ENCODE peak calls at places on chromosomes 12 and 14, in five cellular contexts. One of them, this sample, is unnamed.

GRCh38 chr12:109696485-109697269 is 16.9 kb upstream of the FAM222A start:
- DNase-seq in CD8-positive, alpha-beta memory T cell: no peak
- DNase-seq in NCI-H1105: no peak
- DNase-seq in progenitor cell of endocrine pancreas: no peak
- DNase-seq in T47D: no peak
- DNase-seq in this sample: no peak

GRCh38 chr14:58772814-58773620 is 135.3 kb downstream of the DACT1 start:
- DNase-seq in NCI-H1105: no peak
- DNase-seq in CD8-positive, alpha-beta memory T cell: no peak
- DNase-seq in progenitor cell of endocrine pancreas: no peak
- DNase-seq in T47D: no peak
- DNase-seq in this sample: no peak

GRCh38 chr12:49897276-49897675 is 6.4 kb downstream of the FAIM2 start:
- DNase-seq in T47D: no peak
- DNase-seq in CD8-positive, alpha-beta memory T cell: no peak
- DNase-seq in progenitor cell of endocrine pancreas: no peak
- DNase-seq in NCI-H1105: no peak
- DNase-seq in this sample: no peak

GRCh38 chr14:53881161-53881846 is 75.3 kb downstream of the BMP4 start:
- DNase-seq in progenitor cell of endocrine pancreas: no peak
- DNase-seq in T47D: no peak
- DNase-seq in CD8-positive, alpha-beta memory T cell: no peak
- DNase-seq in NCI-H1105: no peak
- DNase-seq in this sample: no peak

GRCh38 chr12:15088115-15088514 is 115.3 kb downstream of the PDE6H start:
- DNase-seq in NCI-H1105: no peak
- DNase-seq in CD8-positive, alpha-beta memory T cell: no peak
- DNase-seq in T47D: no peak
- DNase-seq in progenitor cell of endocrine pancreas: no peak
- DNase-seq in this sample: no peak

GRCh38 chr12:97995085-97995484 is 520.3 kb upstream of the TMPO start:
- DNase-seq in T47D: no peak
- DNase-seq in CD8-positive, alpha-beta memory T cell: no peak
- DNase-seq in progenitor cell of endocrine pancreas: no peak
- DNase-seq in NCI-H1105: no peak
- DNase-seq in this sample: no peak

GRCh38 chr14:72801381-72801812 is 92.5 kb downstream of the DPF3 start:
- DNase-seq in CD8-positive, alpha-beta memory T cell: no peak
- DNase-seq in progenitor cell of endocrine pancreas: no peak
- DNase-seq in NCI-H1105: no peak
- DNase-seq in T47D: no peak
- DNase-seq in this sample: no peak

GRCh38 chr12:128797119-128798118 is 26.3 kb downstream of the SLC15A4 start:
- DNase-seq in CD8-positive, alpha-beta memory T cell: peak; percentile 43
- DNase-seq in NCI-H1105: no peak
- DNase-seq in T47D: no peak
- DNase-seq in progenitor cell of endocrine pancreas: no peak
- DNase-seq in this sample: no peak

GRCh38 chr14:91835920-91836843 is 31.2 kb downstream of the TC2N start:
- DNase-seq in progenitor cell of endocrine pancreas: peak; percentile 88
- DNase-seq in NCI-H1105: peak; percentile 92
- DNase-seq in CD8-positive, alpha-beta memory T cell: peak; percentile 77
- DNase-seq in T47D: peak; percentile 91
- DNase-seq in this sample: peak; percentile 95

GRCh38 chr12:127162902-127163301 is 1104.1 kb upstream of the TMEM132C start:
- DNase-seq in NCI-H1105: no peak
- DNase-seq in progenitor cell of endocrine pancreas: no peak
- DNase-seq in T47D: no peak
- DNase-seq in CD8-positive, alpha-beta memory T cell: peak; percentile 53
- DNase-seq in this sample: no peak

GRCh38 chr12:108955225-108955835 is 65.5 kb downstream of the SVOP start:
- DNase-seq in NCI-H1105: peak; percentile 82
- DNase-seq in CD8-positive, alpha-beta memory T cell: no peak
- DNase-seq in progenitor cell of endocrine pancreas: no peak
- DNase-seq in T47D: no peak
- DNase-seq in this sample: peak; percentile 39

GRCh38 chr14:53035336-53035735 is 84.5 kb upstream of the FERMT2 start:
- DNase-seq in NCI-H1105: no peak
- DNase-seq in progenitor cell of endocrine pancreas: no peak
- DNase-seq in CD8-positive, alpha-beta memory T cell: no peak
- DNase-seq in T47D: no peak
- DNase-seq in this sample: no peak

GRCh38 chr12:12979151-12979550 is 20.9 kb downstream of the HEBP1 start:
- DNase-seq in CD8-positive, alpha-beta memory T cell: no peak
- DNase-seq in T47D: no peak
- DNase-seq in NCI-H1105: no peak
- DNase-seq in progenitor cell of endocrine pancreas: no peak
- DNase-seq in this sample: no peak

GRCh38 chr14:26334288-26334687 is 263.5 kb downstream of the NOVA1 start:
- DNase-seq in CD8-positive, alpha-beta memory T cell: no peak
- DNase-seq in progenitor cell of endocrine pancreas: no peak
- DNase-seq in NCI-H1105: no peak
- DNase-seq in T47D: no peak
- DNase-seq in this sample: no peak

GRCh38 chr12:69660164-69660863 is 38.8 kb downstream of the BEST3 start:
- DNase-seq in progenitor cell of endocrine pancreas: no peak
- DNase-seq in CD8-positive, alpha-beta memory T cell: no peak
- DNase-seq in NCI-H1105: no peak
- DNase-seq in T47D: no peak
- DNase-seq in this sample: no peak

GRCh38 chr14:105023791-105024480 is 3.1 kb upstream of the CDCA4 start:
- DNase-seq in CD8-positive, alpha-beta memory T cell: no peak
- DNase-seq in NCI-H1105: no peak
- DNase-seq in progenitor cell of endocrine pancreas: no peak
- DNase-seq in T47D: no peak
- DNase-seq in this sample: no peak

GRCh38 chr14:51650721-51651387 is 856 bp upstream of the FRMD6 start:
- DNase-seq in NCI-H1105: no peak
- DNase-seq in progenitor cell of endocrine pancreas: peak; percentile 13
- DNase-seq in CD8-positive, alpha-beta memory T cell: no peak
- DNase-seq in T47D: peak; percentile 12
- DNase-seq in this sample: peak; percentile 10

GRCh38 chr12:88310069-88310468 is 168.0 kb downstream of the TMTC3 start:
- DNase-seq in CD8-positive, alpha-beta memory T cell: no peak
- DNase-seq in T47D: no peak
- DNase-seq in NCI-H1105: no peak
- DNase-seq in progenitor cell of endocrine pancreas: no peak
- DNase-seq in this sample: no peak

GRCh38 chr14:99755068-99755405 is 38.2 kb upstream of the EML1 start:
- DNase-seq in CD8-positive, alpha-beta memory T cell: no peak
- DNase-seq in progenitor cell of endocrine pancreas: no peak
- DNase-seq in NCI-H1105: no peak
- DNase-seq in T47D: no peak
- DNase-seq in this sample: no peak

GRCh38 chr12:110920324-110920910 is at the start of gene MYL2:
- DNase-seq in NCI-H1105: no peak
- DNase-seq in CD8-positive, alpha-beta memory T cell: no peak
- DNase-seq in progenitor cell of endocrine pancreas: no peak
- DNase-seq in T47D: no peak
- DNase-seq in this sample: no peak

GRCh38 chr14:52033131-52033642 is 35.7 kb downstream of the NID2 start:
- DNase-seq in CD8-positive, alpha-beta memory T cell: no peak
- DNase-seq in progenitor cell of endocrine pancreas: no peak
- DNase-seq in NCI-H1105: no peak
- DNase-seq in T47D: no peak
- DNase-seq in this sample: no peak

GRCh38 chr12:108827941-108828340 is 29.4 kb downstream of the SSH1 start:
- DNase-seq in T47D: no peak
- DNase-seq in progenitor cell of endocrine pancreas: no peak
- DNase-seq in NCI-H1105: no peak
- DNase-seq in CD8-positive, alpha-beta memory T cell: no peak
- DNase-seq in this sample: no peak

This sample was measured in prostate gland.